ENCODE peak calls at places on chromosomes 12 and 14, in ten cellular contexts. P is NCI-H2171 treated with DMSO at 0.1 percent for 48 hours; G is HT1080; M is T-helper 2 cell; C is HFF-Myc; E is head of caudate nucleus; V is stimulated activated CD8-positive, alpha-beta memory T cell treated with anti-CD3 and anti-CD28 coated beads, Interleukin-7, amount 100 ng/mL, for 24 hours; Z is mucosa of gallbladder; A is AG10803; S is NCI-H446. Q is an unnamed sample.

GRCh38 chr14:71103662-71104484 is 196.6 kb downstream of the PCNX1 start:
- DNase-seq in P (peak), G (peak), M (no peak), C (peak), E (no peak), V (no peak), Z (no peak), A (peak), S (peak), Q (peak)

GRCh38 chr14:34212574-34212973 is 249.5 kb downstream of the SPTSSA start:
- DNase-seq in P (no peak), G (no peak), M (no peak), C (no peak), E (no peak), V (no peak), Z (no peak), A (no peak), S (no peak), Q (no peak)

GRCh38 chr12:15520844-15521243 is 198.5 kb downstream of the PTPRO start:
- DNase-seq in P (no peak), G (no peak), M (no peak), C (no peak), E (no peak), V (no peak), Z (no peak), A (no peak), S (no peak), Q (no peak)

GRCh38 chr12:109432842-109433304 is 44.2 kb downstream of the KCTD10 start:
- DNase-seq in P (peak), G (peak), M (peak), C (peak), E (peak), V (peak), Z (peak), A (peak), S (peak), Q (peak)

GRCh38 chr12:13165578-13166120 is 30.9 kb upstream of the EMP1 start:
- DNase-seq in P (no peak), G (peak), M (no peak), C (peak), E (no peak), V (peak), Z (peak), A (peak), S (no peak), Q (no peak)

GRCh38 chr14:91369628-91370445 is 47.8 kb downstream of the CCDC88C start:
- DNase-seq in P (peak), G (no peak), M (no peak), C (no peak), E (no peak), V (no peak), Z (no peak), A (no peak), S (peak), Q (no peak)

GRCh38 chr12:50129297-50129696 is 17.3 kb downstream of the COX14 start:
- DNase-seq in P (no peak), G (no peak), M (no peak), C (no peak), E (no peak), V (no peak), Z (no peak), A (no peak), S (no peak), Q (no peak)

GRCh38 chr12:47307680-47308399 is 228.1 kb upstream of the AMIGO2 start:
- DNase-seq in P (peak), G (peak), M (no peak), C (peak), E (no peak), V (no peak), Z (peak), A (peak), S (no peak), Q (peak)

GRCh38 chr14:74240794-74241610 is 1.8 kb downstream of the VSX2 start:
- DNase-seq in P (no peak), G (no peak), M (no peak), C (no peak), E (no peak), V (no peak), Z (no peak), A (no peak), S (no peak), Q (no peak)

GRCh38 chr12:51077930-51078329 is 5.5 kb downstream of the CSRNP2 start:
- DNase-seq in P (no peak), G (no peak), M (no peak), C (no peak), E (peak), V (no peak), Z (no peak), A (peak), S (no peak), Q (no peak)

GRCh38 chr12:107236824-107237467 is 143.6 kb upstream of the CRY1 start:
- DNase-seq in P (peak), G (peak), M (no peak), C (no peak), E (no peak), V (no peak), Z (no peak), A (peak), S (no peak), Q (no peak)

GRCh38 chr14:25001096-25001982 is 48.6 kb downstream of the STXBP6 start:
- DNase-seq in P (no peak), G (peak), M (no peak), C (peak), E (no peak), V (no peak), Z (no peak), A (peak), S (no peak), Q (no peak)

GRCh38 chr14:52315355-52315718 is 1.2 kb downstream of the PTGER2 start:
- DNase-seq in P (no peak), G (no peak), M (no peak), C (no peak), E (no peak), V (no peak), Z (no peak), A (no peak), S (no peak), Q (no peak)